ENCODE peak calls at places on chromosomes 16 and 17, in seven cellular contexts. C is left ventricle myocardium inferior; Y is testis; E is transverse colon; M is tibial artery; A is CD8-positive, alpha-beta T cell; Q is cardiac fibroblast. Z is an unnamed sample.

GRCh38 chr17:6249747-6250146 is 179.6 kb downstream of the WSCD1 start:
- DNase-seq in C (no peak), Y (no peak), E (no peak), M (no peak), A (no peak), Q (no peak), Z (no peak)

GRCh38 chr17:61551255-61551742 is 39.7 kb downstream of the NACA2 start:
- DNase-seq in C (no peak), Y (no peak), E (no peak), M (no peak), A (no peak), Q (peak), Z (no peak)

GRCh38 chr16:8905168-8905762 is 23.1 kb downstream of the LITAFD start:
- DNase-seq in C (no peak), Y (no peak), E (no peak), M (no peak), A (no peak), Q (peak), Z (no peak)

GRCh38 chr16:29873319-29873718 is 10.3 kb upstream of the CDIPT start:
- DNase-seq in C (no peak), Y (no peak), E (no peak), M (no peak), A (no peak), Q (no peak), Z (no peak)

GRCh38 chr17:27209316-27209715 is 84.6 kb upstream of the WSB1 start:
- DNase-seq in C (no peak), Y (no peak), E (no peak), M (no peak), A (no peak), Q (no peak), Z (no peak)

GRCh38 chr17:75475851-75476250 is 19.4 kb downstream of the TMEM94 start:
- DNase-seq in C (peak), Y (peak), E (no peak), M (no peak), A (no peak), Q (peak), Z (no peak)

GRCh38 chr17:8314797-8315739 is 5.0 kb downstream of the ARHGEF15 start:
- DNase-seq in C (no peak), Y (no peak), E (no peak), M (no peak), A (no peak), Q (no peak), Z (no peak)

GRCh38 chr16:3467920-3468319 is 24.4 kb downstream of the NAA60 start:
- DNase-seq in C (no peak), Y (peak), E (no peak), M (no peak), A (no peak), Q (peak), Z (no peak)

GRCh38 chr17:58679263-58680037 is 12.4 kb downstream of the TEX14 start:
- DNase-seq in C (no peak), Y (no peak), E (no peak), M (no peak), A (no peak), Q (peak), Z (no peak)

GRCh38 chr17:75442168-75443103 is 14.0 kb upstream of the TMEM94 start:
- DNase-seq in C (no peak), Y (no peak), E (no peak), M (no peak), A (no peak), Q (peak), Z (no peak)

GRCh38 chr16:51276335-51276734 is 125.3 kb upstream of the SALL1 start:
- DNase-seq in C (no peak), Y (no peak), E (no peak), M (no peak), A (no peak), Q (peak), Z (no peak)

GRCh38 chr16:47084198-47084597 is 59.5 kb downstream of the NETO2 start:
- DNase-seq in C (no peak), Y (no peak), E (no peak), M (no peak), A (no peak), Q (no peak), Z (no peak)

GRCh38 chr16:69709456-69710084 is 16.8 kb downstream of the NQO1 start:
- DNase-seq in C (no peak), Y (no peak), E (no peak), M (peak), A (no peak), Q (peak), Z (no peak)

GRCh38 chr16:84933774-84934571 is 77.4 kb downstream of the ZDHHC7 start:
- DNase-seq in C (peak), Y (peak), E (no peak), M (peak), A (no peak), Q (peak), Z (peak)

GRCh38 chr17:76404976-76405563 is 20.7 kb downstream of the SPHK1 start:
- DNase-seq in C (peak), Y (peak), E (no peak), M (no peak), A (no peak), Q (no peak), Z (no peak)

GRCh38 chr16:69476920-69477418 is 52.5 kb downstream of the CYB5B start:
- DNase-seq in C (no peak), Y (no peak), E (no peak), M (no peak), A (no peak), Q (peak), Z (no peak)

GRCh38 chr16:84563776-84564420 is 54.0 kb downstream of the COTL1 start:
- DNase-seq in C (no peak), Y (no peak), E (no peak), M (no peak), A (no peak), Q (no peak), Z (no peak)

GRCh38 chr17:72507370-72507769 is 386.6 kb downstream of the SOX9 start:
- DNase-seq in C (no peak), Y (no peak), E (no peak), M (no peak), A (no peak), Q (no peak), Z (no peak)

GRCh38 chr16:21100447-21100846 is 50.2 kb downstream of the DNAH3 start:
- DNase-seq in C (no peak), Y (no peak), E (no peak), M (no peak), A (no peak), Q (peak), Z (no peak)

GRCh38 chr17:72173475-72174116 is 52.8 kb downstream of the SOX9 start:
- DNase-seq in C (no peak), Y (no peak), E (no peak), M (no peak), A (no peak), Q (no peak), Z (no peak)

GRCh38 chr16:54430491-54431030 is 144.0 kb upstream of the IRX3 start:
- DNase-seq in C (no peak), Y (no peak), E (no peak), M (no peak), A (no peak), Q (peak), Z (no peak)

GRCh38 chr16:79348521-79349306 is 251.8 kb downstream of the MAF start:
- DNase-seq in C (no peak), Y (no peak), E (no peak), M (no peak), A (no peak), Q (no peak), Z (no peak)

GRCh38 chr17:62704381-62704971 is 77.0 kb downstream of the MRC2 start:
- DNase-seq in C (no peak), Y (peak), E (peak), M (peak), A (no peak), Q (peak), Z (no peak)

GRCh38 chr17:69724236-69724635 is 309.7 kb downstream of the MAP2K6 start:
- DNase-seq in C (no peak), Y (no peak), E (no peak), M (no peak), A (no peak), Q (no peak), Z (no peak)

GRCh38 chr17:42920106-42920900 is 19.7 kb downstream of the G6PC1 start:
- DNase-seq in C (no peak), Y (no peak), E (no peak), M (no peak), A (no peak), Q (no peak), Z (no peak)

GRCh38 chr16:67530013-67530939 is 1.6 kb downstream of the RIPOR1 start:
- DNase-seq in C (peak), Y (peak), E (peak), M (peak), A (peak), Q (peak), Z (peak)

GRCh38 chr16:89374393-89374948 is 115.9 kb downstream of the ANKRD11 start:
- DNase-seq in C (no peak), Y (no peak), E (no peak), M (no peak), A (no peak), Q (peak), Z (no peak)

GRCh38 chr17:66975614-66976378 is 11.3 kb downstream of the CACNG4 start:
- DNase-seq in C (peak), Y (no peak), E (no peak), M (no peak), A (no peak), Q (no peak), Z (peak)

GRCh38 chr16:88655733-88656281 is 5.0 kb upstream of the CYBA start:
- DNase-seq in C (no peak), Y (no peak), E (no peak), M (no peak), A (peak), Q (no peak), Z (no peak)

GRCh38 chr16:57043248-57043647 is 49.1 kb upstream of the CPNE2 start:
- DNase-seq in C (no peak), Y (no peak), E (no peak), M (no peak), A (no peak), Q (no peak), Z (no peak)

GRCh38 chr17:32596666-32597065 is 109.9 kb downstream of the CDK5R1 start:
- DNase-seq in C (no peak), Y (no peak), E (no peak), M (no peak), A (no peak), Q (peak), Z (no peak)

GRCh38 chr16:8798174-8798527 is 512 bp downstream of the PMM2 start:
- DNase-seq in C (no peak), Y (no peak), E (no peak), M (no peak), A (no peak), Q (no peak), Z (no peak)

GRCh38 chr17:59149051-59149450 is 5.9 kb downstream of the SKA2 start:
- DNase-seq in C (no peak), Y (no peak), E (no peak), M (no peak), A (no peak), Q (peak), Z (no peak)

GRCh38 chr16:53946745-53947386 is 242.9 kb downstream of the FTO start:
- DNase-seq in C (no peak), Y (no peak), E (no peak), M (no peak), A (no peak), Q (no peak), Z (no peak)

GRCh38 chr17:49843774-49844350 is 4.0 kb downstream of the TAC4 start:
- DNase-seq in C (no peak), Y (no peak), E (no peak), M (peak), A (no peak), Q (peak), Z (no peak)

GRCh38 chr16:88404769-88405168 is 22.0 kb downstream of the ZNF469 start:
- DNase-seq in C (no peak), Y (no peak), E (no peak), M (no peak), A (no peak), Q (no peak), Z (no peak)

GRCh38 chr16:15482748-15483118 is 48.3 kb downstream of the BMERB1 start:
- DNase-seq in C (no peak), Y (no peak), E (no peak), M (no peak), A (no peak), Q (no peak), Z (no peak)

GRCh38 chr17:2398655-2399571 is 1.9 kb downstream of the MNT start:
- DNase-seq in C (peak), Y (peak), E (peak), M (peak), A (peak), Q (peak), Z (no peak)

GRCh38 chr17:21134559-21134958 is 7.8 kb downstream of the DHRS7B start:
- DNase-seq in C (no peak), Y (no peak), E (no peak), M (no peak), A (no peak), Q (no peak), Z (no peak)

GRCh38 chr17:65514541-65514940 is 46.9 kb downstream of the AXIN2 start:
- DNase-seq in C (no peak), Y (no peak), E (no peak), M (peak), A (no peak), Q (peak), Z (no peak)

GRCh38 chr17:57609125-57609877 is 135.8 kb downstream of the CCDC182 start:
- DNase-seq in C (no peak), Y (peak), E (no peak), M (peak), A (no peak), Q (no peak), Z (no peak)
- H3K4me3 ChIP-seq in C (no peak), Y (no peak), E (no peak), M (no peak), A (no peak), Q (no peak), Z (no peak)

GRCh38 chr16:12901597-12902436 is at the start of gene SHISA9:
- DNase-seq in C (no peak), Y (no peak), E (no peak), M (no peak), A (no peak), Q (no peak), Z (no peak)

GRCh38 chr16:12902511-12903324 is 1.3 kb downstream of the SHISA9 start:
- DNase-seq in C (no peak), Y (no peak), E (no peak), M (no peak), A (no peak), Q (no peak), Z (no peak)

GRCh38 chr16:12906271-12906670 is 4.9 kb downstream of the SHISA9 start:
- DNase-seq in C (no peak), Y (no peak), E (no peak), M (no peak), A (no peak), Q (no peak), Z (no peak)

GRCh38 chr16:12903325-12904040 is 2.1 kb downstream of the SHISA9 start:
- DNase-seq in C (no peak), Y (no peak), E (no peak), M (no peak), A (no peak), Q (no peak), Z (no peak)

DNA sequence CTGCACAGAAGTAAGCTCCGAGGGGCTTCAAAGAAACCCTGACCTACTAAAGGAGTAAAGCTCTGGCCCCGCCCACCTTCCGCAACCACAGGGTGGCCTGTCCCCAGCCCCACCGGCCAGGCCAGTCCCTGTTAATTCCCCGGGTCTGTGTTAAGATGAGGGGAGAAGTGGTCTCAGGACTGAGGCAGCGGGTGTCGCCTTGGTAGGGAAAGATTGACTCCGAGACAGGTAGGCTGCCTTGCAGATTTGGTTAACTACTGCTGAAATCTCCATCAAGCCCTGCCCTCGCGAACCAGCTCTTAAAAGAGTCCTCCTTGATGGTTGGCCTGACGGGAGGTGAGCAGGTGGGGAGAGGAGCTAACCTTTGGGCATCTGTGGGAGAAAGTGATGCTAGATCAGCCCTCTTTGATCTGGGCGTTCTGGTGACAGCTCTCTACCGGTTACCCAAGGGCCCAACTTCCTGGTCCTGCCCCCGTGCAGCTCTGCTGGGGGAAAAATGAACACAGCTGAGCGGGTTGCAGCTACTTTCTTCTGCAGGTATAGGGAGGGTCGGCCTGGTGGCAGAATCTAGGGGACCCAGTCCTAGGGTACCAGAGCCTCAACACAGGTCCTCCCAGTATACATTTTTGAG is 2.8 kb downstream of the SHISA9 start:
- DNase-seq in C (no peak), Y (no peak), E (no peak), M (no peak), A (no peak), Q (no peak), Z (no peak)
- H3K4me3 ChIP-seq in C (peak), Y (no peak), E (peak), M (no peak), A (no peak), Q (no peak), Z (no peak)

GRCh38 chr16:31198207-31198882 is 4.2 kb downstream of the PYCARD start:
- DNase-seq in C (no peak), Y (no peak), E (no peak), M (no peak), A (no peak), Q (no peak), Z (no peak)
- H3K4me3 ChIP-seq in C (no peak), Y (no peak), E (no peak), M (no peak), A (no peak), Q (no peak), Z (no peak)

DNA sequence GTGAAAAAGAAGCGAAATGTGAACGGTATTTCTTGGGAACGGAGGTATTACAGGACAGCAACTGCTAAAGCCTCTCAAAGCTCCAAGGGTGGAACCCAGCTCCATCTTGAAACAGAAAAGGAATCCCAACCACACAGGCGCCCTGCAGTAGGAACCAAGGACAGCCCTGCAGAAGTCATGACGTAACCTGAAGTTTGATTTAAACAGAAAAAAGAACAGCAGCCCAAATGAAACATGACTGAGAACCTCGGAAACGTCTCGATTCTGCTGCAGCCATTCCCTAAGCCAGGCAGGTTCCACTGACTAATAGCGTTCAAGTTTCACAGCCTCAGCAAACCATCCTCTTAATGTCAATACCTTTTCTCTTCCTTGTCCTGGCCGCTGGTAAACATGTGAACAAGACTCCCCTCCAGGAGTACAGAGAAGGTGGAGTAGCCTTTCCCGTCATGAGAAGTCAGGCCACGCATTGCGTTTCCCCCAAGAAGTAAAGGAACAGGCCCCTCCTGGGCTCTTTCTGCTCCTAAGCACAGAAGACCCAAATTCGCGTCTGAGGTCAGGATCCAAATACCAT is 20.1 kb downstream of the SIAH1 start:
- DNase-seq in C (no peak), Y (no peak), E (no peak), M (no peak), A (no peak), Q (no peak), Z (no peak)
- H3K4me3 ChIP-seq in C (peak), Y (no peak), E (peak), M (peak), A (no peak), Q (peak), Z (peak)

GRCh38 chr17:9432121-9432866 is 143.3 kb downstream of the STX8 start:
- DNase-seq in C (no peak), Y (no peak), E (no peak), M (no peak), A (no peak), Q (peak), Z (no peak)
- H3K4me3 ChIP-seq in C (no peak), Y (no peak), E (no peak), M (no peak), A (no peak), Q (no peak), Z (no peak)

DNA sequence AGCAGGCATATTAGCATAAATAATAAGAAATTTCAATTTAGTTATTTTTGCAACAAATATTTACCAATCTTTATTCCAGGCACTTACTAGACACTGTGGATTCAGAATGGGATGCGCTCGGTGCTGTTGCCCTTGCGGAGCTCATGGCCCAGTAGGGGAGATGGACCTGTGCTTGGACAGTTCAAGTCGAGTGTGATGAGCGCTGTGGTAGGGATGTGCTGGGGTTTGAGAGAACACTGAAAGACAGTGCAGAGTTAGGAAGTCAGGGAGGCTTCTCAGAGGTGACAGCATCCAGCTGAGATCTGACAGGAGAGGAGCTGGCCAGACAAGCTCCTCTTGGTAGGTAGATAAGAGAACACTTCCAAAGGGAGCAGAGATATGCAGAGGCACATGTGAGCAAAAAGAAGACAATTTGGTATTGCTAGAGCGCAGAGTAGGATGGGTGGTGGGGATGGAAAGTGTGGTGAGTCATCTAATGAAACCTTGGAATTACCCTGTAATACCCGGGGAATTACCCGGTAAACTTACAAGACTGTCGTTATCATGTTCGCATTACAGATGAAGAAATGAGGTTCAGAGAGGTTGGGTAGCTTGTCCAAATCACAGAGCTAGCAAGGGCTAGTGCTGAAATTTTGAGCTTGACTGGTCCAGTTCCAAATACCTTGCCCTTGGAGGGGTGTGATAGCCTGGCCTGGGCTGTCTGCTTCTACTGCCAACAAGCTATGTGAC is 298.1 kb upstream of the N4BP1 start:
- DNase-seq in C (no peak), Y (no peak), E (no peak), M (no peak), A (no peak), Q (no peak), Z (no peak)
- H3K4me3 ChIP-seq in C (no peak), Y (no peak), E (no peak), M (no peak), A (no peak), Q (no peak), Z (no peak)

GRCh38 chr17:81460856-81461460 is 51.6 kb downstream of the ACTG1 start:
- DNase-seq in C (peak), Y (no peak), E (no peak), M (no peak), A (no peak), Q (no peak), Z (no peak)

GRCh38 chr17:81462506-81463125 is 50.0 kb downstream of the ACTG1 start:
- DNase-seq in C (no peak), Y (no peak), E (no peak), M (no peak), A (no peak), Q (no peak), Z (no peak)

GRCh38 chr17:81459864-81460263 is 52.7 kb downstream of the ACTG1 start:
- DNase-seq in C (no peak), Y (no peak), E (no peak), M (no peak), A (no peak), Q (no peak), Z (no peak)

GRCh38 chr17:81463506-81463905 is 49.1 kb downstream of the ACTG1 start:
- DNase-seq in C (no peak), Y (no peak), E (no peak), M (no peak), A (no peak), Q (no peak), Z (no peak)

GRCh38 chr17:81461607-81462500 is 50.7 kb downstream of the ACTG1 start:
- DNase-seq in C (no peak), Y (no peak), E (no peak), M (no peak), A (no peak), Q (no peak), Z (no peak)
- H3K4me3 ChIP-seq in C (no peak), Y (no peak), E (no peak), M (no peak), A (no peak), Q (no peak), Z (no peak)

GRCh38 chr17:81119223-81120148 is 45.8 kb upstream of the PVALEF start:
- DNase-seq in C (peak), Y (peak), E (peak), M (no peak), A (peak), Q (peak), Z (peak)
- H3K4me3 ChIP-seq in C (peak), Y (peak), E (peak), M (peak), A (peak), Q (peak), Z (peak)